ENCODE peak calls at places on chromosome 2, in four cellular contexts. A is left ventricle myocardium superior; J is GM03348; Y is stimulated activated CD4-positive, alpha-beta T cell treated with anti-CD3 and anti-CD28 coated beads, Interleukin-1b, Interleukin-23, amount 100 ng/mL, for 24 hours. B is an unnamed sample.
A peak's percentile ranks its signal among the peaks of the same experiment; 100 is the strongest.

GRCh38 chr2:128513416-128514283 is 195.0 kb upstream of the HS6ST1 start:
- DNase-seq in A (peak; percentile 53), J (no peak), Y (no peak), B (no peak)

GRCh38 chr2:152505495-152505906 is 170.5 kb downstream of the FMNL2 start:
- DNase-seq in A (peak; percentile 55), J (peak; percentile 22), Y (no peak), B (no peak)

GRCh38 chr2:188561473-188561979 is 269.9 kb downstream of the GULP1 start:
- DNase-seq in A (no peak), J (no peak), Y (no peak), B (no peak)

GRCh38 chr2:29295843-29296242 is 180.6 kb downstream of the CLIP4 start:
- DNase-seq in A (no peak), J (peak; percentile 60), Y (no peak), B (peak; percentile 55)

GRCh38 chr2:11040992-11041391 is 114.3 kb upstream of the SLC66A3 start:
- DNase-seq in A (no peak), J (no peak), Y (no peak), B (no peak)

GRCh38 chr2:231450548-231450989 is 13.7 kb downstream of the NCL start:
- DNase-seq in A (no peak), J (no peak), Y (no peak), B (no peak)

GRCh38 chr2:36696533-36696932 is at the start of gene VIT:
- DNase-seq in A (no peak), J (peak; percentile 18), Y (no peak), B (no peak)

GRCh38 chr2:75503048-75503607 is 57.6 kb downstream of the EVA1A start:
- DNase-seq in A (no peak), J (peak; percentile 84), Y (no peak), B (no peak)

GRCh38 chr2:102421890-102422759 is 835 bp upstream of the IL18RAP start:
- DNase-seq in A (no peak), J (no peak), Y (no peak), B (no peak)

GRCh38 chr2:197195591-197195990 is 115.0 kb downstream of the ANKRD44 start:
- DNase-seq in A (no peak), J (peak; percentile 26), Y (no peak), B (peak; percentile 35)

GRCh38 chr2:56380861-56381260 is 197.1 kb downstream of the CCDC85A start:
- DNase-seq in A (no peak), J (no peak), Y (no peak), B (no peak)

GRCh38 chr2:124283090-124283489 is 258.0 kb downstream of the CNTNAP5 start:
- DNase-seq in A (no peak), J (no peak), Y (no peak), B (peak; percentile 12)

GRCh38 chr2:1584051-1584531 is 160.2 kb downstream of the PXDN start:
- DNase-seq in A (no peak), J (no peak), Y (no peak), B (no peak)

GRCh38 chr2:20201671-20202070 is 23.3 kb downstream of the SDC1 start:
- DNase-seq in A (no peak), J (no peak), Y (no peak), B (no peak)

GRCh38 chr2:239605409-239605808 is 204.6 kb upstream of the HDAC4 start:
- DNase-seq in A (no peak), J (no peak), Y (no peak), B (no peak)

GRCh38 chr2:6425037-6425436 is 440.7 kb downstream of the CMPK2 start:
- DNase-seq in A (no peak), J (no peak), Y (no peak), B (no peak)

GRCh38 chr2:16138811-16139662 is 198.7 kb downstream of the MYCN start:
- DNase-seq in A (no peak), J (no peak), Y (no peak), B (no peak)

GRCh38 chr2:101368371-101368770 is 18.9 kb downstream of the CREG2 start:
- DNase-seq in A (no peak), J (no peak), Y (no peak), B (no peak)

GRCh38 chr2:9675369-9676351 is 44.9 kb upstream of the YWHAQ start:
- DNase-seq in A (no peak), J (peak; percentile 91), Y (no peak), B (no peak)

GRCh38 chr2:149166958-149167810 is 128.7 kb downstream of the LYPD6B start:
- DNase-seq in A (no peak), J (no peak), Y (no peak), B (no peak)

GRCh38 chr2:238636269-238637073 is 209.7 kb downstream of the ASB1 start:
- DNase-seq in A (no peak), J (peak; percentile 68), Y (no peak), B (no peak)

GRCh38 chr2:36371963-36372391 is 16.4 kb downstream of the CRIM1 start:
- DNase-seq in A (no peak), J (peak; percentile 59), Y (no peak), B (peak; percentile 35)

GRCh38 chr2:15159751-15160177 is 401.4 kb downstream of the NBAS start:
- DNase-seq in A (no peak), J (peak; percentile 53), Y (no peak), B (peak; percentile 15)

GRCh38 chr2:142880275-142880674 is 2.8 kb downstream of the KYNU start:
- DNase-seq in A (no peak), J (no peak), Y (no peak), B (no peak)

GRCh38 chr2:133025004-133025403 is 355.0 kb upstream of the LYPD1 start:
- DNase-seq in A (no peak), J (no peak), Y (no peak), B (no peak)

GRCh38 chr2:45681675-45682074 is 30.2 kb downstream of the PRKCE start:
- DNase-seq in A (peak; percentile 30), J (peak; percentile 86), Y (no peak), B (peak; percentile 4)

GRCh38 chr2:64114063-64114911 is 29.9 kb downstream of the PELI1 start:
- DNase-seq in A (no peak), J (peak; percentile 67), Y (no peak), B (no peak)

GRCh38 chr2:214103199-214104001 is 307.5 kb upstream of the VWC2L start:
- DNase-seq in A (no peak), J (no peak), Y (no peak), B (no peak)

GRCh38 chr2:32591669-32592463 is 36.0 kb upstream of the TTC27 start:
- DNase-seq in A (no peak), J (no peak), Y (no peak), B (no peak)

B was measured in NCI-H446.